ENCODE peak calls at places on chromosomes 1 and 21, in seven cellular contexts. X is activated gamma-delta T cell; D is effector CD8-positive, alpha-beta T cell; P is NCI-H1417; A is hypothalamus; W is activated CD4-positive, alpha-beta T cell treated with anti-CD3 and anti-CD28 coated beads, Interleukin-2, amount 10 ng/mL, durations not matched to agents 7 days and 5 days; G is tibial nerve. Q is an unnamed sample.

GRCh38 chr1:228979774-228980173 is 244.5 kb downstream of the RHOU start:
- DNase-seq in W (no peak), G (no peak), P (no peak), A (no peak), X (no peak), D (no peak), Q (no peak)

GRCh38 chr1:184825571-184825970 is 70.9 kb upstream of the EDEM3 start:
- DNase-seq in A (no peak), W (no peak), D (no peak), P (no peak), G (no peak), X (no peak), Q (no peak)

GRCh38 chr1:24525606-24526005 is 23.0 kb downstream of the RCAN3 start:
- DNase-seq in P (no peak), A (no peak), D (no peak), G (no peak), W (no peak), X (no peak), Q (no peak)

GRCh38 chr1:200275816-200276453 is 133.9 kb downstream of the ZNF281 start:
- DNase-seq in A (no peak), G (no peak), W (no peak), X (no peak), D (no peak), P (no peak), Q (no peak)

GRCh38 chr1:225709101-225709500 is 56.2 kb upstream of the ENAH start:
- DNase-seq in W (no peak), X (no peak), D (no peak), G (no peak), A (no peak), P (no peak), Q (no peak)

GRCh38 chr21:33434770-33435360 is 31.7 kb downstream of the IFNGR2 start:
- DNase-seq in A (no peak), G (no peak), X (no peak), W (peak; percentile 37), D (no peak), P (no peak), Q (peak; percentile 74)

GRCh38 chr1:28266920-28267322 is 7.6 kb downstream of the SESN2 start:
- DNase-seq in X (no peak), P (no peak), G (no peak), D (no peak), A (no peak), W (no peak), Q (no peak)

GRCh38 chr1:27153549-27153886 is 1.4 kb downstream of the SLC9A1 start:
- DNase-seq in P (no peak), A (no peak), W (no peak), D (no peak), X (no peak), G (no peak), Q (no peak)

GRCh38 chr21:42555756-42556438 is 42.2 kb downstream of the SLC37A1 start:
- DNase-seq in D (no peak), W (no peak), X (no peak), P (no peak), G (no peak), A (no peak), Q (no peak)

GRCh38 chr1:2372551-2373490 is 18.5 kb downstream of the MORN1 start:
- DNase-seq in P (no peak), W (no peak), X (no peak), D (no peak), A (no peak), G (no peak), Q (no peak)